ENCODE peak calls at places on chromosomes 4 and X, in four cellular contexts. P is epithelial cell of esophagus, Z is AG09319, K is suprapubic skin. Q is an unnamed sample.

GRCh38 chr4:79042079-79042674 is 102.9 kb upstream of the PAQR3 start:
- DNase-seq in P (peak), Z (no peak), K (no peak), Q (peak)

GRCh38 chrX:63128509-63128908 is 222.6 kb downstream of the SPIN4 start:
- DNase-seq in P (peak), Z (no peak), K (no peak), Q (no peak)

GRCh38 chr4:127616898-127617297 is 15.9 kb upstream of the INTU start:
- DNase-seq in P (peak), Z (no peak), K (no peak), Q (no peak)

GRCh38 chrX:128653524-128653923 is 601.3 kb upstream of the ACTRT1 start:
- DNase-seq in P (no peak), Z (no peak), K (no peak), Q (no peak)

GRCh38 chr4:190020790-190021717 is 6.0 kb downstream of the FRG2 start:
- DNase-seq in P (peak), Z (no peak), K (no peak), Q (peak)

GRCh38 chr4:13411942-13412341 is 72.2 kb downstream of the RAB28 start:
- DNase-seq in P (no peak), Z (no peak), K (no peak), Q (no peak)

GRCh38 chr4:20028694-20029093 is 223.0 kb upstream of the SLIT2 start:
- DNase-seq in P (peak), Z (no peak), K (no peak), Q (peak)

GRCh38 chr4:94412019-94413017 is 39.4 kb upstream of the PDLIM5 start:
- DNase-seq in P (peak), Z (no peak), K (no peak), Q (peak)

GRCh38 chr4:102263024-102263787 is 82.1 kb downstream of the SLC39A8 start:
- DNase-seq in P (peak), Z (peak), K (no peak), Q (peak)

GRCh38 chr4:26873391-26874026 is 12.9 kb downstream of the STIM2 start:
- DNase-seq in P (no peak), Z (no peak), K (no peak), Q (no peak)

GRCh38 chrX:133085785-133086184 is 11.1 kb downstream of the USP26 start:
- DNase-seq in P (peak), Z (no peak), K (no peak), Q (peak)

GRCh38 chr4:80213117-80213815 is 16.0 kb downstream of the PRDM8 start:
- DNase-seq in P (peak), Z (no peak), K (no peak), Q (peak)

GRCh38 chr4:54090804-54091623 is 8.9 kb upstream of the GSX2 start:
- DNase-seq in P (peak), Z (no peak), K (no peak), Q (no peak)

GRCh38 chr4:170102426-170102825 is 12.7 kb upstream of the AADAT start:
- DNase-seq in P (no peak), Z (no peak), K (no peak), Q (no peak)

GRCh38 chr4:187128226-187128625 is 404.6 kb upstream of the FAT1 start:
- DNase-seq in P (peak), Z (no peak), K (no peak), Q (peak)

GRCh38 chr4:55733874-55734437 is 85.6 kb upstream of the EXOC1L start:
- DNase-seq in P (peak), Z (peak), K (peak), Q (peak)

GRCh38 chr4:107349266-107349665 is 313.2 kb upstream of the DKK2 start:
- DNase-seq in P (no peak), Z (no peak), K (no peak), Q (no peak)

GRCh38 chr4:101221294-101221693 is 126.0 kb downstream of the PPP3CA start:
- DNase-seq in P (no peak), Z (no peak), K (no peak), Q (no peak)

GRCh38 chrX:150100261-150100660 is 162.0 kb upstream of the EOLA2 start:
- DNase-seq in P (no peak), Z (no peak), K (no peak), Q (no peak)

GRCh38 chr4:37989398-37990260 is 29.4 kb downstream of the PTTG2 start:
- DNase-seq in P (no peak), Z (no peak), K (no peak), Q (no peak)

GRCh38 chrX:10049246-10049645 is 82.1 kb downstream of the CLDN34 start:
- DNase-seq in P (no peak), Z (no peak), K (no peak), Q (no peak)

GRCh38 chr4:94939791-94940530 is 182.2 kb downstream of the BMPR1B start:
- DNase-seq in P (peak), Z (peak), K (no peak), Q (peak)

GRCh38 chrX:73876897-73877296 is 313.9 kb downstream of the CHIC1 start:
- DNase-seq in P (peak), Z (no peak), K (no peak), Q (peak)

GRCh38 chr4:82394896-82395295 is 21.1 kb upstream of the HNRNPD start:
- DNase-seq in P (peak), Z (no peak), K (no peak), Q (peak)

GRCh38 chrX:138026211-138026610 is 460.3 kb downstream of the ZIC3 start:
- DNase-seq in P (peak), Z (no peak), K (no peak), Q (no peak)

GRCh38 chr4:118086334-118086733 is 52.0 kb downstream of the NDST3 start:
- DNase-seq in P (peak), Z (peak), K (no peak), Q (peak)

GRCh38 chr4:33072340-33073089 is 2352.3 kb downstream of the PCDH7 start:
- DNase-seq in P (no peak), Z (no peak), K (no peak), Q (no peak)

GRCh38 chr4:148999924-149000323 is 557.7 kb upstream of the NR3C2 start:
- DNase-seq in P (no peak), Z (no peak), K (no peak), Q (no peak)

GRCh38 chr4:148998719-148999118 is 556.5 kb upstream of the NR3C2 start:
- DNase-seq in P (peak), Z (no peak), K (no peak), Q (no peak)
- TF ChIP-seq CTCF in P (peak), Z (peak), K (no peak), Q (no peak)

GRCh38 chr4:129968778-129969177 is 872.8 kb downstream of the C4orf33 start:
- DNase-seq in P (no peak), Z (no peak), K (no peak), Q (no peak)

GRCh38 chr4:129971419-129971818 is 875.5 kb downstream of the C4orf33 start:
- DNase-seq in P (no peak), Z (no peak), K (no peak), Q (no peak)

GRCh38 chr4:129968366-129968765 is 872.4 kb downstream of the C4orf33 start:
- DNase-seq in P (no peak), Z (no peak), K (no peak), Q (no peak)

DNA sequence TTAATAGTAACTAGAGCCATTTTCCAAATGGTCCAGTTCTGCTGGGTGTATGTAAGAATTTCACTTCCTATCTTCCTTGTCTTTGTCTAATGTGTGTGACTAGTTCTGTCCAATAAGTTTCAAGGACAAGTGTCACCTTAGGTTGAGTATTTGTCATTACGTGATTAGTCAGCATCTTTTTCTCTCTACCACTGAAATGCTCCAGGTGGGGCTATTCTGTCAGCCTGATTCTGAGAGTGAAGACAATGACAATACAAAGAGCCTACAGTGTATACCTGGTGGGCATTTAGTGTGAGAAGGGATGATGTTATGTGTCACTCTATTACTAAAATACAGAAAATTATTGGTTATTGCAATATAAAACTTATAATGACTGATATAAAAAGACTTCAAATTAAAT is 876.3 kb downstream of the C4orf33 start:
- DNase-seq in P (no peak), Z (no peak), K (no peak), Q (no peak)
- TF ChIP-seq CTCF in P (no peak), Z (no peak), K (no peak), Q (no peak)

GRCh38 chr4:148426643-148427042 is 15.6 kb downstream of the NR3C2 start:
- DNase-seq in P (no peak), Z (no peak), K (no peak), Q (no peak)

GRCh38 chr4:148431401-148431800 is 10.8 kb downstream of the NR3C2 start:
- DNase-seq in P (no peak), Z (no peak), K (no peak), Q (no peak)

GRCh38 chr4:148430847-148431246 is 11.4 kb downstream of the NR3C2 start:
- DNase-seq in P (no peak), Z (no peak), K (no peak), Q (no peak)

DNA sequence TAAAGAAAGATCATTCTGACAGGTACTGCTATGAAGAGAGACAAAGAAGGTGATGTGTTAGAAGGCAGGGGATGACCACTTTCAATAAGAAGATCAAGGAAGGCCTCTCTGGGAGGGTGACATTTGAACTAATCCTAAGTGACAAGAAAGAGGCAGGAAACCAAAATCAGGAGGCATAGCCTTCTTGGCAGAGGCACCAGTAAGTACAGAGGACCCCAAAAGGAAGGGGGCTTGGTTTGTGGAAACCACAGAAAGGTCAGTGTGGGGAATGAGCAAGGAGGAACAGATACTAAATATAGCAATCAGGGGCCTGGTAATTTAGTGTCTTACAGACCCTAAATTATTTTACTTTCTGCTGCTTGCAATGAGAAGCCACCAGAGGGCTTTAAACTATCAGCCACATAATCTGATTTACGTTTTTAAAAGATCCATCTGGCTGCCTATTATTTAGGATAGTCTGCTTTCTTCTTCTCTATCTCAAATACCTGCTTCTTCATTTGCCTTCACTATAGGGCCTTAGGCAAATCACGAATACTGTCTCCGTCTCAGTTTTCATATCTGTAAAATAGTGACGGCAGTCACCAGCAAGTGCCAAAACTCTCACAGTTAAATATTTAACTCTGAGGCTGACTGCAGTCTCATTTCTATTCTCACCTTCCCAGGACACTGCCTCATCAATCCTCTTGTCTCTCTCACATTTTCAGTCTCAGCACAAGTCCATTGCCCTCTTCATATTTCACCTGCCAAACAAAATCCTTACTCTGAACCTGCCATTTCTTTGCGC is 16.7 kb downstream of the NR3C2 start:
- DNase-seq in P (no peak), Z (no peak), K (no peak), Q (no peak)
- TF ChIP-seq CTCF in P (peak), Z (no peak), K (no peak), Q (no peak)

GRCh38 chr4:148435654-148436406 is 6.4 kb downstream of the NR3C2 start:
- DNase-seq in P (no peak), Z (no peak), K (no peak), Q (no peak)

GRCh38 chr4:148436512-148436911 is 5.7 kb downstream of the NR3C2 start:
- DNase-seq in P (no peak), Z (no peak), K (no peak), Q (no peak)

GRCh38 chr4:148441624-148441985 is 609 bp downstream of the NR3C2 start:
- DNase-seq in P (no peak), Z (no peak), K (no peak), Q (no peak)

GRCh38 chr4:148437439-148437838 is 4.8 kb downstream of the NR3C2 start:
- DNase-seq in P (no peak), Z (no peak), K (no peak), Q (no peak)

GRCh38 chr4:148438047-148438446 is 4.2 kb downstream of the NR3C2 start:
- DNase-seq in P (no peak), Z (no peak), K (no peak), Q (no peak)
- TF ChIP-seq CTCF in P (peak), Z (no peak), K (no peak), Q (no peak)

GRCh38 chr4:16278178-16278577 is 51.9 kb upstream of the TAPT1 start:
- DNase-seq in P (no peak), Z (no peak), K (no peak), Q (no peak)
- TF ChIP-seq CTCF in P (no peak), Z (peak), K (no peak), Q (no peak)

GRCh38 chrX:105189093-105189492 is 31.4 kb downstream of the TEX13A start:
- DNase-seq in P (no peak), Z (no peak), K (no peak), Q (no peak)

GRCh38 chrX:105190252-105190853 is 30.1 kb downstream of the TEX13A start:
- DNase-seq in P (peak), Z (no peak), K (no peak), Q (no peak)

DNA sequence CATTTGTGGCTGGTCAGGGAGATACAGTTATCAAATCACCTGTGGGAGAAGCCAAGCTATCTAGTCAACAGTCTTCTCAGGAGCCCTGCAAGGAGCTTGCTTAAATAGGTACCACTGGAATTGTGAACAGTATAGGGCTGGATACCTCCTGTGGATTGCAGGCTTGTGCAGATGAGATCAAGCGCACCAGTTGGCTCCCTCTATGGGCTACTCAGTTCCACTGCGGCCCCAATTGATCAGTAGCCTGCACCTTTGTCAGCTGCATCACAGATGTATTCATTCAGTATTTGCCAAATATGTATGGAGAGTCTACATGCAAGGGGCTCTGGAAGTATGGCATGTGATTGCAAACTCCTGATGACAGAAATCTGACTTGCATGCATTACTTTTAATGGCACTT is 28.6 kb downstream of the TEX13A start:
- DNase-seq in P (peak), Z (no peak), K (no peak), Q (no peak)
- TF ChIP-seq CTCF in P (peak), Z (peak), K (no peak), Q (no peak)

GRCh38 chr4:109947918-109948317 is 35.2 kb downstream of the EGF start:
- DNase-seq in P (no peak), Z (no peak), K (no peak), Q (no peak)

GRCh38 chr4:109955146-109955545 is 42.5 kb downstream of the EGF start:
- DNase-seq in P (no peak), Z (no peak), K (no peak), Q (no peak)

GRCh38 chr4:109953556-109953955 is 40.9 kb downstream of the EGF start:
- DNase-seq in P (peak), Z (no peak), K (no peak), Q (no peak)

GRCh38 chr4:109957227-109957626 is 44.5 kb downstream of the EGF start:
- DNase-seq in P (no peak), Z (no peak), K (no peak), Q (no peak)

DNA sequence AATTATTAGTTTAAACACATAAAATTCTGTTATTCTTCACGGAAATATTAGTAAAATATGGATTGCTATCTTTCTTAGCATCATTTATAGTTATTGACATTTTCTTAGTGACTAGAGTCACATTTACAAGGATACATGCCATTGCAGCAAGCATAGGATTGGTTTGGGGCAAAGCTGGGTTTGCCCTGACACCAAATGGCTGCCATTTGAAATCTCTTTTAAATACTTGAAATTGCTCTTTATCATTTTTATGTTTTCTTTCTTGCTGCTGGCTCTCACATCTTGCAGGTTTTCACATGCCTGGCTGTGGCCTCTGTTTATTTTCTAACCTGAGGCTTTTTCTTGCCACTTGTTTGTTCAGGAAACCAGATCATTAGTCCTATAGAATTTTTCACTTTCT is 39.9 kb downstream of the EGF start:
- DNase-seq in P (peak), Z (no peak), K (no peak), Q (no peak)
- TF ChIP-seq CTCF in P (no peak), Z (no peak), K (no peak), Q (no peak)